ENCODE peak calls at places on chromosome 22, in nine cellular contexts. Q is psoas muscle, J is WERI-Rb-1, M is cardiac muscle cell, Y is fibroblast of pulmonary artery, V is kidney, X is GM12878, E is colonic mucosa, N is heart right ventricle. R is an unnamed sample.

GRCh38 chr22:30427871-30428270 is 2.3 kb downstream of the MTFP1 start:
- DNase-seq in X (no peak), M (no peak), Q (no peak), E (no peak), J (no peak), Y (no peak), N (no peak), V (peak; percentile 14), R (no peak)

GRCh38 chr22:47850644-47851151 is 1088.2 kb downstream of the TBC1D22A start:
- DNase-seq in Q (no peak), M (no peak), N (no peak), X (no peak), Y (no peak), J (peak; percentile 87), E (no peak), V (no peak), R (no peak)

GRCh38 chr22:48745842-48746788 is 1081.6 kb downstream of the BRD1 start:
- DNase-seq in Y (no peak), V (peak; percentile 59), N (no peak), E (no peak), M (no peak), Q (no peak), J (no peak), X (no peak), R (no peak)

GRCh38 chr22:31079095-31079642 is 1.9 kb upstream of the SMTN start:
- DNase-seq in E (peak; percentile 86), X (no peak), V (no peak), N (no peak), J (no peak), Q (no peak), Y (no peak), M (no peak), R (no peak)

GRCh38 chr22:44337658-44338004 is 24.9 kb upstream of the SHISAL1 start:
- DNase-seq in Q (no peak), Y (peak; percentile 76), V (no peak), X (no peak), J (peak; percentile 35), N (peak; percentile 36), E (no peak), M (peak; percentile 47), R (no peak)

GRCh38 chr22:28426346-28427132 is 253.1 kb downstream of the TTC28 start:
- DNase-seq in V (no peak), M (no peak), N (no peak), E (no peak), Y (peak; percentile 70), Q (no peak), J (no peak), X (no peak), R (no peak)

GRCh38 chr22:26893711-26894110 is 236.3 kb downstream of the MIAT start:
- DNase-seq in Q (no peak), X (no peak), V (no peak), N (no peak), Y (no peak), E (no peak), J (no peak), M (no peak), R (no peak)

GRCh38 chr22:21450858-21451331 is 16.3 kb upstream of the TMEM191C start:
- DNase-seq in Y (no peak), J (no peak), X (no peak), M (no peak), V (peak; percentile 61), Q (no peak), N (peak; percentile 2), E (peak; percentile 4), R (no peak)

GRCh38 chr22:43377486-43377995 is 34.3 kb upstream of the MPPED1 start:
- DNase-seq in X (no peak), Q (no peak), M (no peak), N (no peak), J (no peak), Y (peak; percentile 14), E (no peak), V (peak; percentile 49), R (no peak)

GRCh38 chr22:48169227-48169626 is 1406.8 kb downstream of the TBC1D22A start:
- DNase-seq in V (no peak), E (no peak), N (no peak), J (no peak), X (no peak), M (no peak), Y (no peak), Q (no peak), R (no peak)

GRCh38 chr22:35023692-35024363 is 42.1 kb upstream of the ISX start:
- DNase-seq in Y (peak; percentile 48), Q (peak; percentile 41), M (peak; percentile 82), X (no peak), N (peak; percentile 45), J (peak; percentile 85), E (peak; percentile 87), V (peak; percentile 84), R (no peak)

GRCh38 chr22:42282943-42283287 is 12.5 kb upstream of the TCF20 start:
- DNase-seq in Q (no peak), X (no peak), J (no peak), N (no peak), M (no peak), E (no peak), V (no peak), Y (no peak), R (no peak)

GRCh38 chr22:27222178-27222577 is 564.8 kb downstream of the MIAT start:
- DNase-seq in E (no peak), Q (no peak), Y (no peak), M (no peak), V (no peak), X (no peak), N (no peak), J (no peak), R (no peak)

GRCh38 chr22:42645938-42646568 is 3.1 kb downstream of the CYB5R3 start:
- DNase-seq in J (no peak), Q (no peak), N (no peak), V (no peak), M (no peak), Y (no peak), X (no peak), E (peak; percentile 71), R (no peak)

DNA sequence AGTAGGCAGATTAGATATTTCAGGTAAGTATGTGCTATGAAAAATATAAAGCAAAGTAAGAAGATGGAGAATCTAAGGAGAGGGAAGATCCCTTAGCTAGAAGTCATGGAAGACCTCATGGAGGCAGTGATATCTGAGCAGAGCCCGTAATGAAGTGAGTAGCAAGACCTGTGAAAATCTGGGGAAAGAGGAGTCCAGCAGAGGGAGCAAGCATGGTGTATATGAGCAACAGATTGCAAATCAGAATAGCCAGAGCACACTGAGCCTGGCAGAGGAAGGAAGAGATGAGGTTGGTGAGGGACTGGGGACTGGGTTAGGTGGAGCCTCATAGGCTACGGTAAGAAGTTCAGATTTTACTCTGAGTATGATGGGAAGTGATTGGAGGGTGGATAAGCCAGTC is 9.4 kb downstream of the LHFPL7 start:
- DNase-seq in E (no peak), X (no peak), N (no peak), J (peak; percentile 57), M (peak; percentile 29), V (no peak), Y (peak; percentile 56), Q (no peak), R (no peak)
- TF ChIP-seq CTCF in E (no peak), X (peak; percentile 8), N (peak; percentile 14), J (peak; percentile 71), M (peak; percentile 57), V (peak; percentile 5), Y (peak; percentile 68), Q (no peak), R (peak; percentile 42)

DNA sequence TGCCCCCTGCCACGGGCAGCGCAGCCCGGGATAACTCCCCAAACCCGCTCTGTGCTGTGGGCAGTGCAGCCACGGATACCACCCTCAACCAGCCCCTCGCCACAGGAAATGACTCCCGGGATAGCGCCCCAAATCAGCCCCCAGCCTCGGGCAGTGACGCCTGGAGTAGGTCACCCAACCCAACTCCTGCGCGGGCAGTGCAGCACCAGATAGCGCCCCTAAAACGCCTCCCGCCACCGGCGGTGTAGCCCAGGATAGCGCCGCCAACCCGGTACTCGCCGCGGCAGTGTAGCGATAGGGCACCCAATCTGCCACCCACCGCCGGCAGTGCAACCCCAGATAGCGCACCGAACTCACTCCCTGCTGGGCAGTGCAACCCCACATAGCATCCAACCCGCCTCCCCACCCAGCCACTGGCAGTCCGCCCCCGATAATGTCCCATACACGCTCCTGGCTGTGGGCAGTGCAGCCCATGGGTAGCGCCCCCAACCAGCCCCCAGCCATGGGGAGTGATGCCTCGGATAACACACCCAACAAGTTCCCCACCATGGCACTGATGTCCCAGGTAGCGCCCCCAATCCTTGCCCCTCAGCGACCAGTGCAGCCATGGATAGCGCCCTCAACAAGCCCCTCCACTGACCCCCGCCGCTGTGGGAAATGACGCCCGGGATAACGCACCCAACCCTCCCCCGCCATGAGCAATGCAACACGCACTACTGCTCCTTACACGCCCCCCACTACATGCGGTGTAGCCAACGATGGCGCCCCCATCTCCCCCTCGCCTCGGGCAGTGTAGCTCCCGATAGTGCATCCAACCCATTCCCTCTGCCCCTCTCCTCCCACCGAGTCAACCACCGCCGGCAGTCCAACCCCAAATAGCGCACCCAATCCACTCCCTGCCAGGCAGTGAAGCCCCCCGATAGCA is 1.4 kb downstream of the RFPL2 start:
- DNase-seq in V (no peak), M (no peak), J (no peak), X (no peak), Q (no peak), N (no peak), E (no peak), Y (no peak), R (no peak)
- H3K4me3 ChIP-seq in V (no peak overlapping the region), M (peak overlapping the region; percentile 34), J (peak overlapping the region; percentile 45), X (no peak overlapping the region), Q (peak overlapping the region; percentile 1), N (no peak overlapping the region), E (peak overlapping the region; percentile 24), Y (no peak overlapping the region), R (no peak overlapping the region)

DNA sequence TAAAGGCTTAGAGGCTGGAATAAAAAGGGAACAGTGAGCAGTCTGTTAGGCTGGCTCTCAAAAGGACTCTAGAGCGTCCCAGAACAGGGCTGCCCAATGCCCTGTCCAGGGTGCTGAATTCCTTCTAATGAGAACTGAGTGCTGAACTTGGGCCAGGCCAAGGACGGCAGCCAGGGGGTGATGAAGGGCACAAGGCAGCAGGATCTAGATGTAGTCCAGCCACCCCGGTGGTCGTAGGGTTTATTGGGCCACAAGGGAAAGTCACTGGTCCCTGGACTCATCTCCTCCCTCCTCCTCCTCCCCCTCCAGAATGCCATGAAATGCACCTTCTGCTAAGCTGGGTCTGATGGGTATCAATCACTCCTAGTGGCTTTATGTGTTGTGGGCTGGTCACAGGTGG is 19.2 kb downstream of the NPTXR start:
- DNase-seq in N (peak; percentile 72), M (peak; percentile 95), J (no peak), Q (peak; percentile 37), X (no peak), Y (peak; percentile 85), V (peak; percentile 74), E (peak; percentile 41), R (no peak)
- TF ChIP-seq CTCF in N (peak; percentile 56), M (peak; percentile 65), J (peak; percentile 3), Q (no peak), X (peak; percentile 23), Y (peak; percentile 71), V (no peak), E (no peak), R (peak; percentile 4)

DNA sequence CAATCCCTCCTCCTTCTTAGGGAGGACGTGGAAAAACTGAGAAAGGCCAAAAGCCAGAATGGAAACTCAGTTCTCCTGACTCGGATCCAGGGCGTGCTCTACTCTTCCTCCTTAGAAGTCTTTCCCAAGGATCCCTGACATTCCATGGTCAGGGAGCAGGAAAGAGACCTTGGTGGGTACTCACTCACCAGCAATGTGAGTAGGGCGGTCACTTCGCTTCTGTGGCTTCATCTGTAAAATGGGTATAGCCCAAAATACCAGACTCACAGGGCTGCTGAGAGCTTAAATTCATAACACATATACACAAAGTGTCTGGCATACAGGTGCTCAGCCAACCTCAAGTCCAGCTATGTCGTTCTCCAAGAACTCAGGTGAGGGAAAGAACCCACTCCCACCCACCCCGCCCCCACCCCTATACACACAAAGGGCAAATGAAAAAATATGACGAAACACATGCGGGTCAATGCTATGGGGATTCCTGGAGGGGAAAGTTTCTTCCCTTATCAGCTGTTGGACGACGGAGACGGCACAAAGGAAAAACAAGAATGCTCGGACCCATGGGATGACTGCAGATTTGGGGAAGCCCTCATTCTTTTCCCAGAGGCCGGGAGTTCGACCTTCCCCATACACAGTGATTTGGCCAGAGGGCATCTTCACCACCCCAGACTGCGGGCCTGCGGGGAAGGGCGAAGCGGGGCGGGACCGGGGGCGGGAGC is 471 bp upstream of the KCTD17 start:
- DNase-seq in V (no peak), Y (no peak), M (no peak), J (no peak), Q (no peak), E (no peak), N (no peak), X (no peak), R (no peak)
- H3K4me3 ChIP-seq in V (no peak overlapping the region), Y (peak overlapping the region; percentile 45), M (peak overlapping the region; percentile 84), J (peak overlapping the region; percentile 13), Q (peak overlapping the region; percentile 68), E (peak overlapping the region; percentile 69), N (peak overlapping the region; percentile 74), X (peak overlapping the region; percentile 90), R (peak overlapping the region; percentile 29)

R was measured in GM12864.